ENCODE peak calls at places on chromosomes 6 and 20, in ten cellular contexts. F, Z, R, K, W, G, O, D, J and L are unnamed samples.

GRCh38 chr6:797479-798077 is 104.6 kb upstream of the EXOC2 start:
- DNase-seq in F (peak), Z (no peak), R (no peak), K (no peak), W (no peak), G (peak), O (peak), D (no peak), J (peak), L (no peak)

GRCh38 chr20:35290887-35291417 is 1.3 kb downstream of the FAM83C start:
- DNase-seq in F (no peak), Z (no peak), R (no peak), K (no peak), W (no peak), G (no peak), O (no peak), D (no peak), J (no peak), L (no peak)

GRCh38 chr6:27505209-27506027 is 32.5 kb upstream of the ZNF184 start:
- DNase-seq in F (peak), Z (no peak), R (no peak), K (peak), W (no peak), G (peak), O (no peak), D (peak), J (peak), L (no peak)

GRCh38 chr6:113414511-113414910 is 442.6 kb upstream of the MARCKS start:
- DNase-seq in F (peak), Z (peak), R (no peak), K (no peak), W (no peak), G (peak), O (peak), D (peak), J (peak), L (peak)

GRCh38 chr6:15504040-15504491 is 158.8 kb downstream of the DTNBP1 start:
- DNase-seq in F (no peak), Z (no peak), R (peak), K (no peak), W (no peak), G (no peak), O (no peak), D (peak), J (no peak), L (peak)

GRCh38 chr20:40499416-40499815 is 189.6 kb downstream of the MAFB start:
- DNase-seq in F (no peak), Z (no peak), R (no peak), K (no peak), W (no peak), G (no peak), O (no peak), D (no peak), J (no peak), L (no peak)

GRCh38 chr6:83047065-83047754 is 18.4 kb downstream of the UBE3D start:
- DNase-seq in F (no peak), Z (no peak), R (no peak), K (peak), W (no peak), G (no peak), O (no peak), D (no peak), J (no peak), L (no peak)

GRCh38 chr6:20708367-20709124 is 174.3 kb downstream of the CDKAL1 start:
- DNase-seq in F (no peak), Z (no peak), R (no peak), K (no peak), W (no peak), G (no peak), O (no peak), D (no peak), J (no peak), L (no peak)

GRCh38 chr20:41339957-41340326 is 679 bp upstream of the LPIN3 start:
- DNase-seq in F (peak), Z (peak), R (peak), K (peak), W (peak), G (peak), O (no peak), D (peak), J (peak), L (peak)

GRCh38 chr6:74574794-74575193 is 631.1 kb downstream of the COL12A1 start:
- DNase-seq in F (peak), Z (no peak), R (no peak), K (peak), W (no peak), G (peak), O (no peak), D (no peak), J (no peak), L (no peak)

GRCh38 chr6:158561938-158562337 is 2.0 kb downstream of the TMEM181 start:
- DNase-seq in F (no peak), Z (no peak), R (no peak), K (no peak), W (no peak), G (no peak), O (no peak), D (no peak), J (no peak), L (no peak)

GRCh38 chr6:159838020-159838744 is 38.1 kb downstream of the PNLDC1 start:
- DNase-seq in F (no peak), Z (no peak), R (no peak), K (peak), W (no peak), G (no peak), O (no peak), D (no peak), J (no peak), L (no peak)

GRCh38 chr6:5453531-5453930 is 192.2 kb downstream of the FARS2 start:
- DNase-seq in F (peak), Z (no peak), R (no peak), K (no peak), W (no peak), G (no peak), O (no peak), D (no peak), J (no peak), L (no peak)

GRCh38 chr6:131565041-131565440 is 8.0 kb upstream of the ARG1 start:
- DNase-seq in F (no peak), Z (no peak), R (no peak), K (no peak), W (no peak), G (no peak), O (no peak), D (no peak), J (no peak), L (no peak)

GRCh38 chr6:133973109-133973971 is 20.3 kb downstream of the TBPL1 start:
- DNase-seq in F (peak), Z (no peak), R (no peak), K (peak), W (no peak), G (peak), O (no peak), D (no peak), J (peak), L (no peak)

GRCh38 chr6:32851025-32851424 is 2.5 kb downstream of the TAP1 start:
- DNase-seq in F (no peak), Z (no peak), R (no peak), K (no peak), W (no peak), G (no peak), O (no peak), D (no peak), J (no peak), L (no peak)

GRCh38 chr6:2097464-2097863 is 147.9 kb downstream of the GMDS start:
- DNase-seq in F (no peak), Z (no peak), R (no peak), K (no peak), W (no peak), G (no peak), O (no peak), D (no peak), J (no peak), L (no peak)

GRCh38 chr6:36727491-36728021 is 29.9 kb downstream of the RAB44 start:
- DNase-seq in F (peak), Z (no peak), R (no peak), K (no peak), W (no peak), G (no peak), O (no peak), D (no peak), J (no peak), L (no peak)

GRCh38 chr6:31351734-31352496 is 5.1 kb downstream of the HLA-B start:
- DNase-seq in F (no peak), Z (no peak), R (no peak), K (no peak), W (no peak), G (no peak), O (no peak), D (no peak), J (no peak), L (no peak)

GRCh38 chr6:34926655-34927054 is 37.6 kb downstream of the ANKS1A start:
- DNase-seq in F (peak), Z (peak), R (no peak), K (no peak), W (no peak), G (no peak), O (no peak), D (no peak), J (no peak), L (no peak)

GRCh38 chr6:52507557-52508260 is 69.2 kb downstream of the TRAM2 start:
- DNase-seq in F (peak), Z (no peak), R (no peak), K (no peak), W (no peak), G (no peak), O (no peak), D (no peak), J (peak), L (no peak)

GRCh38 chr6:3086282-3086946 is 18.1 kb downstream of the RIPK1 start:
- DNase-seq in F (no peak), Z (no peak), R (no peak), K (no peak), W (no peak), G (no peak), O (no peak), D (no peak), J (no peak), L (no peak)

GRCh38 chr6:6591778-6592388 is 3.4 kb downstream of the LY86 start:
- DNase-seq in F (no peak), Z (no peak), R (no peak), K (no peak), W (no peak), G (no peak), O (no peak), D (no peak), J (no peak), L (no peak)

GRCh38 chr6:104682722-104683643 is 176.7 kb downstream of the HACE1 start:
- DNase-seq in F (peak), Z (peak), R (peak), K (peak), W (peak), G (peak), O (no peak), D (no peak), J (peak), L (peak)

GRCh38 chr20:54194724-54195438 is 13.0 kb upstream of the PFDN4 start:
- DNase-seq in F (peak), Z (peak), R (no peak), K (no peak), W (no peak), G (peak), O (no peak), D (no peak), J (no peak), L (no peak)

GRCh38 chr6:116008470-116009229 is 52.0 kb downstream of the FRK start:
- DNase-seq in F (peak), Z (peak), R (no peak), K (no peak), W (no peak), G (no peak), O (no peak), D (no peak), J (peak), L (no peak)